ENCODE peak calls at places on chromosomes 12 and 14, in eight cellular contexts. One of them, this sample, is unnamed.

GRCh38 chr12:107468182-107468581 is 217.4 kb upstream of the PWP1 start:
- DNase-seq in testis: peak; percentile 68
- DNase-seq in thyroid gland: peak; percentile 91
- DNase-seq in prostate gland: no peak
- DNase-seq in stomach: no peak
- DNase-seq in heart left ventricle: no peak
- DNase-seq in IMR-90: peak; percentile 34
- DNase-seq in GM12878: no peak
- DNase-seq in this sample: no peak

GRCh38 chr12:103583008-103583407 is 4.1 kb upstream of the STAB2 start:
- DNase-seq in thyroid gland: no peak
- DNase-seq in GM12878: no peak
- DNase-seq in stomach: no peak
- DNase-seq in prostate gland: no peak
- DNase-seq in heart left ventricle: no peak
- DNase-seq in IMR-90: no peak
- DNase-seq in testis: no peak
- DNase-seq in this sample: no peak

GRCh38 chr12:27966870-27967269 is 5.7 kb downstream of the PTHLH start:
- DNase-seq in stomach: no peak
- DNase-seq in prostate gland: no peak
- DNase-seq in heart left ventricle: no peak
- DNase-seq in thyroid gland: no peak
- DNase-seq in IMR-90: peak; percentile 99
- DNase-seq in GM12878: no peak
- DNase-seq in testis: no peak
- DNase-seq in this sample: no peak

GRCh38 chr12:108975024-108975593 is 45.8 kb downstream of the SVOP start:
- DNase-seq in GM12878: no peak
- DNase-seq in heart left ventricle: no peak
- DNase-seq in testis: no peak
- DNase-seq in thyroid gland: no peak
- DNase-seq in prostate gland: no peak
- DNase-seq in stomach: no peak
- DNase-seq in IMR-90: no peak
- DNase-seq in this sample: no peak

GRCh38 chr12:54136844-54137580 is 51.8 kb downstream of the SMUG1 start:
- DNase-seq in testis: no peak
- DNase-seq in heart left ventricle: no peak
- DNase-seq in stomach: no peak
- DNase-seq in thyroid gland: no peak
- DNase-seq in prostate gland: no peak
- DNase-seq in GM12878: no peak
- DNase-seq in IMR-90: no peak
- DNase-seq in this sample: no peak

GRCh38 chr12:95322335-95322734 is 104.7 kb downstream of the VEZT start:
- DNase-seq in heart left ventricle: no peak
- DNase-seq in IMR-90: peak; percentile 55
- DNase-seq in GM12878: no peak
- DNase-seq in prostate gland: no peak
- DNase-seq in testis: no peak
- DNase-seq in thyroid gland: no peak
- DNase-seq in stomach: no peak
- DNase-seq in this sample: no peak

GRCh38 chr12:51205350-51205749 is 12.5 kb downstream of the POU6F1 start:
- DNase-seq in prostate gland: no peak
- DNase-seq in thyroid gland: peak; percentile 74
- DNase-seq in testis: no peak
- DNase-seq in GM12878: no peak
- DNase-seq in IMR-90: no peak
- DNase-seq in heart left ventricle: no peak
- DNase-seq in stomach: no peak
- DNase-seq in this sample: no peak

GRCh38 chr12:1657616-1658167 is 28.7 kb downstream of the WNT5B start:
- DNase-seq in heart left ventricle: no peak
- DNase-seq in testis: no peak
- DNase-seq in stomach: peak; percentile 63
- DNase-seq in thyroid gland: no peak
- DNase-seq in prostate gland: no peak
- DNase-seq in GM12878: no peak
- DNase-seq in IMR-90: no peak
- DNase-seq in this sample: no peak

GRCh38 chr14:75979071-75979571 is 2.7 kb downstream of the TGFB3 start:
- DNase-seq in prostate gland: no peak
- DNase-seq in thyroid gland: no peak
- DNase-seq in stomach: no peak
- DNase-seq in IMR-90: peak; percentile 38
- DNase-seq in GM12878: no peak
- DNase-seq in testis: peak; percentile 46
- DNase-seq in heart left ventricle: no peak
- DNase-seq in this sample: peak; percentile 48

GRCh38 chr14:75981426-75981825 is 369 bp downstream of the TGFB3 start:
- DNase-seq in prostate gland: no peak
- DNase-seq in thyroid gland: peak; percentile 24
- DNase-seq in stomach: no peak
- DNase-seq in GM12878: peak; percentile 60
- DNase-seq in IMR-90: no peak
- DNase-seq in heart left ventricle: no peak
- DNase-seq in testis: peak; percentile 28
- DNase-seq in this sample: peak; percentile 29

GRCh38 chr14:75978249-75978731 is 3.5 kb downstream of the TGFB3 start:
- DNase-seq in thyroid gland: no peak
- DNase-seq in stomach: peak; percentile 38
- DNase-seq in GM12878: no peak
- DNase-seq in heart left ventricle: no peak
- DNase-seq in testis: no peak
- DNase-seq in IMR-90: no peak
- DNase-seq in prostate gland: no peak
- DNase-seq in this sample: peak; percentile 30

GRCh38 chr14:75980856-75981255 is 939 bp downstream of the TGFB3 start:
- DNase-seq in stomach: peak; percentile 47
- DNase-seq in prostate gland: peak; percentile 49
- DNase-seq in IMR-90: no peak
- DNase-seq in heart left ventricle: no peak
- DNase-seq in testis: peak; percentile 33
- DNase-seq in GM12878: no peak
- DNase-seq in thyroid gland: no peak
- DNase-seq in this sample: peak; percentile 52

DNA sequence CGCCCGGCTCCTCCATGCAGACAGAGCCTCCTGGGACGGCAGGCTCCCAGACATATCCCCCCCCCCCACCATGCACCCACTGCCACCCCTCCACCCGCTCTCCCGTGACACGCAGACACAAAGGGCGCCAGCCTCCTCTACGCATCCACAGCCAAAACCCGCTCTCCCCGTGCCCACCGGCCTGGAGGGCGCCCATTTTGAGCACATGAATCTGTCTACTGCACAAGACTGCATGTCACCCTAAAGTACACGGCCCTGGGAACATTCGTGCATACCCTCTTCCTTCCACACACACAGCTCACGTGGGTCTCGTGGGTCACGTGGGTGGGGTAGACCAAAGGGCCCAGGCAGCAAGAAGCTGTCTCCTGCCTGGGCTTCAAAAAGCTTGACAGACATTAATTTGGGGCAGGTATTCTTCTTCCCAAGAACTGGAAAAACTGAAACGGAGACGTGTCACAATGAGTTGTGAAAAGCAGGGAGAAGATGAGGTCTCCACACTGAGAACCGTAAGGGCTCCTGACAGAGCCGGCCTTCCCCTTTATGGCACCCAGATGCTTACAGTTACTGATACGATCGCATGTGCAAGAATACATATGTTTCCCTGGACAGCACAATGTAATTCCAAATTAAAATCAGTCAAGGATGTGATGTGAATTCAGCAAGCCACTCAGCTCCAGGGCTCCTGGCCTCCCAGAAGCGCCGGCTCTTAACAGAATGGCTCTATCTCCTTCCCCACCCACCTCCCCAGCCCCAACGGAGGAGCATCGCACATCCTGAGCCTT is 2.0 kb downstream of the TGFB3 start:
- DNase-seq in IMR-90: no peak
- DNase-seq in stomach: no peak
- DNase-seq in GM12878: no peak
- DNase-seq in testis: peak; percentile 56
- DNase-seq in prostate gland: no peak
- DNase-seq in heart left ventricle: peak; percentile 52
- DNase-seq in thyroid gland: no peak
- DNase-seq in this sample: peak; percentile 58
- H3K4me3 ChIP-seq in IMR-90: no peak overlapping the region
- H3K4me3 ChIP-seq in stomach: peak overlapping the region; percentile 76
- H3K4me3 ChIP-seq in GM12878: no peak overlapping the region
- H3K4me3 ChIP-seq in testis: peak overlapping the region; percentile 70
- H3K4me3 ChIP-seq in prostate gland: peak overlapping the region; percentile 66
- H3K4me3 ChIP-seq in heart left ventricle: peak overlapping the region; percentile 66
- H3K4me3 ChIP-seq in thyroid gland: no peak overlapping the region
- H3K4me3 ChIP-seq in this sample: peak overlapping the region; percentile 58

GRCh38 chr14:21475767-21476525 is 813 bp downstream of the RAB2B start:
- DNase-seq in heart left ventricle: no peak
- DNase-seq in prostate gland: no peak
- DNase-seq in thyroid gland: no peak
- DNase-seq in GM12878: no peak
- DNase-seq in stomach: no peak
- DNase-seq in IMR-90: no peak
- DNase-seq in testis: no peak
- DNase-seq in this sample: no peak

GRCh38 chr14:21476925-21477681 is at the start of the genes RAB2B and TOX4:
- DNase-seq in thyroid gland: peak; percentile 97
- DNase-seq in testis: peak; percentile 99
- DNase-seq in GM12878: peak; percentile 94
- DNase-seq in stomach: peak; percentile 95
- DNase-seq in heart left ventricle: peak; percentile 97
- DNase-seq in IMR-90: peak; percentile 99
- DNase-seq in prostate gland: peak; percentile 98
- DNase-seq in this sample: peak; percentile 97

DNA sequence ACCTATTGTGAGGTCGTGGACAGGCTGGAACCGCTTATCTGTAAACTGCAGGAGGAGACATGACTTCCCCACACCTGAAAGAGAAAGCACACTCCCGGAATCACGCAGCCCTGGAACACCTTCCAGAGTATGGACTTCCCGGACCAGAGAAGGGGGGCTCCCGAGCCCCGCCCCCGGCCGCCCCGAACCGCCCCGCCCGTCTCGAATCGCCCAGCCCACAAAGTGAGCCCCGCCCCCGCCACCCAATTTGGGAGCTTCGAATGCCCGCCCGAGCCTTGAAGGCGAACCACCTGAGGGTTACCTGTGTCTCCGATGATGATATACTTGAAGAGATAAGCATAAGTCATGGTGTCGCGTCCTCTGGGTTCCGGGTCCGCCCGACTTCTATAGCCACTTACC is 234 bp downstream of the RAB2B start:
- DNase-seq in stomach: peak; percentile 93
- DNase-seq in testis: no peak
- DNase-seq in heart left ventricle: peak; percentile 89
- DNase-seq in thyroid gland: peak; percentile 91
- DNase-seq in GM12878: no peak
- DNase-seq in IMR-90: no peak
- DNase-seq in prostate gland: peak; percentile 91
- DNase-seq in this sample: no peak
- TF ChIP-seq POLR2A in stomach: no peak
- TF ChIP-seq POLR2A in testis: no peak
- TF ChIP-seq POLR2A in heart left ventricle: no peak
- TF ChIP-seq POLR2A in thyroid gland: no peak
- TF ChIP-seq POLR2A in GM12878: peak; percentile 66
- TF ChIP-seq POLR2A in IMR-90: no peak
- TF ChIP-seq POLR2A in prostate gland: no peak
- TF ChIP-seq POLR2A in this sample: no peak

DNA sequence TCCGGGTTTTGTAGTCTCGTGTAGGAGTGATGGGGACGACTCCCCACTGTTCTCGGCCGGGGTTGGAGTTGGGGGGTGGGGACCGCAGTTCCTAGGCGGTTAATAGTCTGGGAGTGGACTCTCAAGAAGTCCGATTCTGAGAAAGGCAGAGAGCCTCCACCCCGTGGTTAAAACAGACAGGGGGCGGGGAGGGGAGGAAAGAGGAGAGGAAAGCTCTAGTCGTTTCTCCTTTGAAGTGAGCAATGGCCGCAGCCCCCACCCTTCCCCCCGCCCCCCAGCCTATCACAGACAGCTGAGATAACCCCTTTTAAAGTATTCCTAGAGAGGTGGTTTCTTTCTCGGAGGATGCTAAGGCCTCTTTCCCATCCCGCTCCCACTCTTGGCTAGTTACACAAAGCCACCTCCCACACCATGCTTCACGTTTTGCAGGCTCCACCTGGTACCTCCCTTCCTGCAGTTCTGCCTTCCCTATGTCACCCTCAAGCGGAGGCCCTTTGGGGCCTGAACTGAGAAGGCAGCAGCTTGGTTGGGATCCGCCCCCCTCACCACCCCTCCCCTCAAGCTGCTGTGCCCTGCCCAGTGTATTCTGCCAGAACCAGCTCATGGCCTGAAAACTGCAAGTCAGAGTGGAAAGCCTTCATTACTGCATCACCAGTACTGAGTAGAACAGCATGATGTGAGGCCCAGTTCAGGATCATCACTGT is 853 bp downstream of the USP5 start:
- DNase-seq in prostate gland: no peak
- DNase-seq in thyroid gland: no peak
- DNase-seq in testis: peak; percentile 63
- DNase-seq in GM12878: no peak
- DNase-seq in stomach: peak; percentile 32
- DNase-seq in heart left ventricle: no peak
- DNase-seq in IMR-90: peak; percentile 79
- DNase-seq in this sample: peak; percentile 47
- H3K36me3 ChIP-seq in prostate gland: no peaks in the 10 kb centered on the region
- H3K36me3 ChIP-seq in thyroid gland: peaks cover 21% of the 10 kb centered on the region
- H3K36me3 ChIP-seq in testis: no peaks in the 10 kb centered on the region
- H3K36me3 ChIP-seq in GM12878: peaks cover 26% of the 10 kb centered on the region
- H3K36me3 ChIP-seq in stomach: peaks cover 32% of the 10 kb centered on the region
- H3K36me3 ChIP-seq in heart left ventricle: peaks cover 47% of the 10 kb centered on the region
- H3K36me3 ChIP-seq in IMR-90: peaks cover 32% of the 10 kb centered on the region
- H3K36me3 ChIP-seq in this sample: no peaks in the 10 kb centered on the region

GRCh38 chr12:11675952-11676505 is 26.6 kb downstream of the ETV6 start:
- DNase-seq in testis: peak; percentile 27
- DNase-seq in heart left ventricle: no peak
- DNase-seq in IMR-90: no peak
- DNase-seq in GM12878: no peak
- DNase-seq in thyroid gland: no peak
- DNase-seq in prostate gland: no peak
- DNase-seq in stomach: no peak
- DNase-seq in this sample: no peak

GRCh38 chr12:11669348-11669747 is 19.9 kb downstream of the ETV6 start:
- DNase-seq in thyroid gland: no peak
- DNase-seq in GM12878: no peak
- DNase-seq in heart left ventricle: no peak
- DNase-seq in stomach: no peak
- DNase-seq in testis: no peak
- DNase-seq in IMR-90: no peak
- DNase-seq in prostate gland: no peak
- DNase-seq in this sample: no peak

GRCh38 chr12:11673666-11674464 is 24.4 kb downstream of the ETV6 start:
- DNase-seq in GM12878: no peak
- DNase-seq in IMR-90: peak; percentile 33
- DNase-seq in thyroid gland: no peak
- DNase-seq in stomach: no peak
- DNase-seq in prostate gland: no peak
- DNase-seq in testis: no peak
- DNase-seq in heart left ventricle: no peak
- DNase-seq in this sample: peak; percentile 29

GRCh38 chr12:11672833-11673232 is 23.4 kb downstream of the ETV6 start:
- DNase-seq in IMR-90: no peak
- DNase-seq in thyroid gland: no peak
- DNase-seq in prostate gland: no peak
- DNase-seq in heart left ventricle: no peak
- DNase-seq in GM12878: no peak
- DNase-seq in stomach: no peak
- DNase-seq in testis: peak; percentile 63
- DNase-seq in this sample: no peak

DNA sequence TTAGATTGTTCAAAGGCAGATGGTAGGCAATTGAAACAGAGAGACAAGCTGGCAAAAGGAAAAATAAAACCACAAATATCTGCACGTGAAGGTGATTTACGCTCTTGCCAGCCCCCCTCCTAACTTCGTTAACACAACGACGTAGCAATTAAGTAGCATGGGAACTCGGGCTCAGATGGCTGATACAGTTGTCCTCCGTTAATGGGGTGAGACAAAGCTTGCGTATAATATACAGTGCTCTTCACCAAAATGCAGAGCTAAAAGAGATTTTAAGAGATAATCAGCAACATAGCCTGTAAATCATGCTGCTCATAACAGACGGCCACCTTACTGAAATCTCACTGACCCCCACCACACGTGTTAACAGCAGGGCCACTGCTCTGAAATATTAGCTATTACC is 22.9 kb downstream of the ETV6 start:
- DNase-seq in GM12878: no peak
- DNase-seq in testis: no peak
- DNase-seq in thyroid gland: no peak
- DNase-seq in IMR-90: no peak
- DNase-seq in prostate gland: no peak
- DNase-seq in stomach: no peak
- DNase-seq in heart left ventricle: no peak
- DNase-seq in this sample: no peak
- H3K4me3 ChIP-seq in GM12878: no peak overlapping the region
- H3K4me3 ChIP-seq in testis: no peak overlapping the region
- H3K4me3 ChIP-seq in thyroid gland: no peak overlapping the region
- H3K4me3 ChIP-seq in IMR-90: no peak overlapping the region
- H3K4me3 ChIP-seq in prostate gland: no peak overlapping the region
- H3K4me3 ChIP-seq in stomach: no peak overlapping the region
- H3K4me3 ChIP-seq in heart left ventricle: no peak overlapping the region
- H3K4me3 ChIP-seq in this sample: no peak overlapping the region

This sample was measured in uterus.